ENCODE peak calls at places on chromosomes 13 and 19, in four cellular contexts. F is Caco-2, S is GM10248, T is neural progenitor cell. U is an unnamed sample.

GRCh38 chr19:17001603-17002183 is 24.9 kb downstream of the CPAMD8 start:
- DNase-seq in F (no peak), S (no peak), T (no peak), U (peak)

GRCh38 chr19:1221141-1221903 is 15.7 kb downstream of the STK11 start:
- DNase-seq in F (no peak), S (no peak), T (peak), U (no peak)

GRCh38 chr19:55368701-55369563 is 1.3 kb downstream of the IL11 start:
- DNase-seq in F (no peak), S (no peak), T (peak), U (peak)

GRCh38 chr13:99726261-99726894 is 225.1 kb downstream of the TM9SF2 start:
- DNase-seq in F (no peak), S (no peak), T (peak), U (no peak)

GRCh38 chr13:96575423-96576320 is 418.6 kb downstream of the OXGR1 start:
- DNase-seq in F (no peak), S (no peak), T (no peak), U (no peak)

GRCh38 chr19:9857920-9858746 is 23.0 kb downstream of the PIN1 start:
- DNase-seq in F (no peak), S (peak), T (no peak), U (peak)

GRCh38 chr19:3285647-3286176 is 61.3 kb downstream of the CELF5 start:
- DNase-seq in F (peak), S (peak), T (no peak), U (peak)

GRCh38 chr13:113527272-113527958 is 36.9 kb upstream of the DCUN1D2 start:
- DNase-seq in F (no peak), S (no peak), T (no peak), U (no peak)

GRCh38 chr13:20902438-20903163 is at the start of gene XPO4:
- DNase-seq in F (peak), S (peak), T (peak), U (peak)

GRCh38 chr19:16309653-16310052 is 15.0 kb upstream of the KLF2 start:
- DNase-seq in F (no peak), S (no peak), T (no peak), U (no peak)

GRCh38 chr13:100473493-100474044 is 115.0 kb downstream of the GGACT start:
- DNase-seq in F (no peak), S (no peak), T (peak), U (no peak)

GRCh38 chr19:15702590-15702930 is 25.3 kb upstream of the OR10H2 start:
- DNase-seq in F (no peak), S (no peak), T (no peak), U (no peak)

GRCh38 chr19:7596191-7596937 is 701 bp downstream of the CAMSAP3 start:
- DNase-seq in F (no peak), S (no peak), T (peak), U (peak)

GRCh38 chr13:39961036-39961435 is 305.6 kb downstream of the COG6 start:
- DNase-seq in F (no peak), S (no peak), T (no peak), U (no peak)

GRCh38 chr19:40519352-40520322 is 52.8 kb downstream of the SPTBN4 start:
- DNase-seq in F (no peak), S (no peak), T (peak), U (no peak)

GRCh38 chr19:29644179-29644578 is 21.1 kb upstream of the PLEKHF1 start:
- DNase-seq in F (no peak), S (no peak), T (no peak), U (no peak)

GRCh38 chr19:45607071-45608029 is 5.3 kb upstream of the GPR4 start:
- DNase-seq in F (peak), S (peak), T (peak), U (peak)
- TF ChIP-seq CTCF in F (peak), S (peak), T (peak), U (peak)

GRCh38 chr13:52701728-52702480 is 37.7 kb downstream of the CNMD start:
- DNase-seq in F (no peak), S (no peak), T (no peak), U (no peak)

GRCh38 chr13:52711277-52711676 is 28.3 kb downstream of the CNMD start:
- DNase-seq in F (no peak), S (no peak), T (peak), U (no peak)

GRCh38 chr13:52706074-52706473 is 33.5 kb downstream of the CNMD start:
- DNase-seq in F (no peak), S (no peak), T (no peak), U (no peak)

GRCh38 chr13:52703482-52703881 is 36.1 kb downstream of the CNMD start:
- DNase-seq in F (no peak), S (no peak), T (no peak), U (no peak)

GRCh38 chr13:52707375-52707774 is 32.2 kb downstream of the CNMD start:
- DNase-seq in F (no peak), S (no peak), T (no peak), U (no peak)
- TF ChIP-seq CTCF in F (no peak), S (no peak), T (no peak), U (no peak)

DNA sequence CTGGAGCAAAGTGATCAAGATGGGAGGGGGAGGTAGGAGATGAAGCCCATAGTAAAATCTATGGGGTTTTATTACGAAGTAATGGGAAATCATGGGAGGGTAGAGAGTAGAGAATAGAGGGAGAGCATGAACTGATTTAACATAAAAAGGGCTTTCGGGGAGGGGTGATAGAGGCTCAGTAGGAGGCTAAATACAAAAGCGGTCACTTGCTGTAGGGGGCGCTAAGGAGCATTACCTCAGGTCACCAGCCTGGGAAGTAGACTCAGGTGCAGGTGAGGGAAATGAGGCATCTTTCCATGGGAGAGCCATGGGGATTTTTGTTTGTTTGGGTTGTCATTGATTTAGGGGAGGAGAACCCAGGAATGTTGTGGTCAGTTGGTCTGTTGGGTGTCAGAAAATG is 14.1 kb downstream of the KRTDAP start:
- DNase-seq in F (no peak), S (no peak), T (peak), U (no peak)
- TF ChIP-seq CTCF in F (peak), S (no peak), T (peak), U (no peak)

DNA sequence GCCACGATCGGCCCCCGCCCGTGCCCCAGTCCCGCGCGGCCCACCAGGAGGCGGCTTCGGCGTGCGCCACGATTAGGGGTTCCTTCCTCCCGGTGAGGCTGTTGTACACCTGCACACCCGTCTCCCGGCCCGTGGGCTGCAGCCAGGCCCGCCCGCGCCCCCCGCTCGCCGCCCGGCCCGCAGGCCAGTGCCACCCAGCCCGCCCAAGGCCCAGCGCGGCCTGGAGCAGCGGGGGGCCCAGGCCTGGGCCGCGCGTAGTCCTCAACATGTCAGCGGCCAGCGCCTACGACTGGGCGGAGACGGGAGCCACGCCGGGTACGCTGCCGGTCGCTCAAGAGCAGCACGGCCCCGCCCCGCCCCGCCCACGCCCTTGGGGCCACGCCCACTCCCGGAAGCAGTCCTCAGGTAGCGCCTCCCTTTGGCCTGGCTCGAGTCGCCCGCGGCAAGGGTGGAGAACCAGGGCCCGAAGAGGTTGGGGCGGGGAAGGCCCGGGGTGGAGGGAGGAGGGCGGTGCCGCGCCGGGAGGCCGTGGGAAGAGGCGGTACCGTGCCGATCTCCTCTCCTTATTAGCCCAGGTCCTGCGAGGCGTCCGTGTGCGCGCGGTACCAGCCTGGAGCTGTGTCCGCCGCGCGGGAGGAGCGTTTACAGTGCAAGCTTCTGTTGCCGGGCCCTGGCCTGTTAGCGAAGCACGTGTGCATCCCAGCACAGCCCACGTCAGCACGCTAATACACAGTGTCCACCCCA is at the start of gene CARS2:
- DNase-seq in F (peak), S (peak), T (peak), U (peak)
- TF ChIP-seq CTCF in F (no peak), S (no peak), T (no peak), U (peak)

GRCh38 chr19:49440439-49441209 is 703 bp downstream of the SLC17A7 start:
- DNase-seq in F (no peak), S (no peak), T (no peak), U (no peak)

GRCh38 chr19:49438261-49438660 is 3.1 kb downstream of the SLC17A7 start:
- DNase-seq in F (no peak), S (no peak), T (no peak), U (no peak)

GRCh38 chr19:49441960-49442350 is 628 bp upstream of the SLC17A7 start:
- DNase-seq in F (no peak), S (no peak), T (no peak), U (no peak)

GRCh38 chr19:49441210-49441959 is at the start of gene SLC17A7:
- DNase-seq in F (no peak), S (peak), T (peak), U (peak)

DNA sequence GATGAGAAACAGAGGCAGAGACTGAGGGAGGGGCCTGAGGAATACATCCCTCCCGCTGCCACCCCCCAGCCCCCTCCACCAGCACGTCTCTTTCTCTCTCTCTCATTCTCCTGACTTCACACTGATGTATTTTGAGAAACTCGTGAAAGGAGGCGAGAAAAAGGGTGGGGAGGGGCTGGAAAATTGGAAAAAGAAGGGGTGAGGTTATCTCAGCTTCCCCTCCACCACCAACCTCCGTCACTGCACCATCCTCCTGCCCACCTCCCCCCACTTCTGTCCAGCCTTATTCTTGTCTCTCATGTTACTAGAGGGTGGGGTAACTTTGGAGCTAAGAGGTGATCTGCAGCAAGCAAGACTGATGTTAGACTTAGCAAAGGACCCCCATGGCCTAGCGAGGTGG is 1.5 kb downstream of the SLC17A7 start:
- DNase-seq in F (no peak), S (no peak), T (no peak), U (no peak)
- TF ChIP-seq CTCF in F (no peak), S (no peak), T (no peak), U (no peak)

GRCh38 chr13:51818276-51818675 is 14.3 kb upstream of the DHRS12 start:
- DNase-seq in F (no peak), S (no peak), T (no peak), U (no peak)
- TF ChIP-seq CTCF in F (no peak), S (no peak), T (no peak), U (no peak)

U was measured in GM13976.